ENCODE peak calls at places on chromosomes 6 and 20, in eight cellular contexts. D is posterior cingulate gyrus; U is hippocampal formation; R is activated naive CD4-positive, alpha-beta T cell; P is astrocyte of the cerebellum; K is fibroblast of pulmonary artery; W is EL; Q is T47D. X is an unnamed sample.

GRCh38 chr20:33211817-33212424 is 5.2 kb upstream of the BPIFA3 start:
- DNase-seq in R (no peak), K (peak), P (peak), W (peak), Q (peak), U (no peak), D (peak), X (peak)

GRCh38 chr6:87663434-87663833 is 38.6 kb downstream of the AKIRIN2 start:
- DNase-seq in U (no peak), P (no peak), Q (no peak), R (no peak), D (no peak), W (no peak), K (no peak), X (no peak)

GRCh38 chr20:63740070-63740500 is 509 bp downstream of the SLC2A4RG start:
- DNase-seq in W (peak), Q (peak), R (no peak), D (peak), K (peak), P (no peak), U (no peak), X (no peak)

GRCh38 chr6:47160702-47161101 is 118.6 kb upstream of the ADGRF1 start:
- DNase-seq in R (no peak), P (no peak), W (no peak), K (no peak), Q (no peak), D (no peak), U (no peak), X (no peak)

GRCh38 chr20:62040933-62041332 is 24.7 kb downstream of the TAF4 start:
- DNase-seq in R (no peak), K (no peak), W (no peak), U (no peak), P (no peak), D (no peak), Q (no peak), X (no peak)

GRCh38 chr6:26520088-26520839 is 17.9 kb upstream of the HMGN4 start:
- DNase-seq in W (no peak), K (no peak), D (peak), Q (no peak), U (no peak), R (no peak), P (no peak), X (no peak)

GRCh38 chr6:165649701-165650137 is 13.3 kb downstream of the PDE10A start:
- DNase-seq in W (no peak), Q (no peak), U (no peak), K (peak), R (no peak), P (peak), D (no peak), X (no peak)

GRCh38 chr20:33120934-33121333 is 41.5 kb downstream of the BPIFB4 start:
- DNase-seq in R (no peak), W (no peak), Q (no peak), K (no peak), D (no peak), U (no peak), P (no peak), X (no peak)

GRCh38 chr20:17541596-17541995 is 10.4 kb upstream of the BFSP1 start:
- DNase-seq in U (no peak), R (no peak), Q (no peak), K (no peak), P (no peak), D (no peak), W (no peak), X (no peak)

GRCh38 chr20:32216396-32217142 is 8.9 kb downstream of the POFUT1 start:
- DNase-seq in Q (no peak), D (no peak), W (no peak), U (no peak), R (no peak), K (no peak), P (no peak), X (no peak)

GRCh38 chr20:59835057-59835447 is 98.4 kb downstream of the SYCP2 start:
- DNase-seq in K (no peak), D (no peak), U (no peak), W (no peak), Q (no peak), P (peak), R (no peak), X (no peak)

GRCh38 chr6:82083646-82084045 is 163.9 kb downstream of the IBTK start:
- DNase-seq in P (no peak), K (no peak), W (peak), R (no peak), Q (no peak), U (no peak), D (no peak), X (no peak)

GRCh38 chr20:45346291-45346718 is 1.9 kb downstream of the SDC4 start:
- DNase-seq in Q (no peak), K (no peak), U (no peak), P (no peak), D (no peak), R (no peak), W (no peak), X (no peak)

GRCh38 chr20:44732327-44732726 is 13.3 kb upstream of the KCNK15 start:
- DNase-seq in D (no peak), Q (no peak), W (no peak), K (no peak), U (no peak), P (no peak), R (no peak), X (no peak)

GRCh38 chr20:35010405-35011192 is 54.9 kb downstream of the MYH7B start:
- DNase-seq in D (no peak), W (no peak), Q (no peak), R (no peak), U (no peak), K (no peak), P (no peak), X (no peak)

GRCh38 chr20:46123482-46124245 is 5.5 kb downstream of the CD40 start:
- DNase-seq in P (no peak), Q (no peak), D (no peak), K (no peak), R (no peak), W (no peak), U (no peak), X (no peak)

GRCh38 chr6:154156135-154156948 is 117.3 kb downstream of the OPRM1 start:
- DNase-seq in Q (peak), W (peak), R (peak), P (no peak), D (no peak), U (peak), K (peak), X (no peak)

GRCh38 chr6:158939255-158940170 is 60.5 kb downstream of the RSPH3 start:
- DNase-seq in W (peak), D (no peak), P (no peak), Q (no peak), R (no peak), U (no peak), K (no peak), X (no peak)

GRCh38 chr6:25494469-25494868 is 157.5 kb upstream of the SCGN start:
- DNase-seq in K (no peak), Q (no peak), P (no peak), D (no peak), W (no peak), R (no peak), U (no peak), X (no peak)

GRCh38 chr20:17372831-17373440 is 146.1 kb downstream of the PCSK2 start:
- DNase-seq in P (no peak), D (no peak), Q (no peak), U (no peak), R (no peak), W (no peak), K (no peak), X (no peak)

GRCh38 chr6:122652431-122652830 is 42.2 kb downstream of the PKIB start:
- DNase-seq in Q (peak), R (no peak), P (no peak), K (no peak), U (no peak), W (no peak), D (no peak), X (no peak)

GRCh38 chr20:63264519-63264918 is 8.1 kb upstream of the ARFGAP1 start:
- DNase-seq in R (no peak), W (no peak), D (no peak), P (no peak), K (no peak), Q (no peak), U (no peak), X (no peak)

GRCh38 chr20:15342987-15343639 is 1005.7 kb upstream of the FLRT3 start:
- DNase-seq in K (no peak), D (no peak), R (no peak), U (no peak), P (no peak), W (no peak), Q (no peak), X (no peak)

GRCh38 chr6:26053929-26054658 is 33.1 kb upstream of the HFE start:
- DNase-seq in R (no peak), Q (peak), U (no peak), P (no peak), D (no peak), K (no peak), W (no peak), X (no peak)

GRCh38 chr6:1479601-1480236 is 90.3 kb downstream of the FOXF2 start:
- DNase-seq in U (no peak), D (no peak), R (no peak), Q (no peak), P (no peak), K (no peak), W (no peak), X (no peak)

GRCh38 chr20:61949714-61950630 is 115.7 kb downstream of the TAF4 start:
- DNase-seq in U (no peak), W (no peak), D (peak), P (no peak), K (no peak), Q (no peak), R (no peak), X (no peak)

GRCh38 chr6:5566718-5567117 is 305.4 kb downstream of the FARS2 start:
- DNase-seq in R (no peak), W (no peak), D (no peak), P (no peak), U (no peak), Q (no peak), K (no peak), X (no peak)

GRCh38 chr6:146944809-146945208 is 259.4 kb upstream of the STXBP5 start:
- DNase-seq in U (no peak), P (no peak), R (no peak), Q (no peak), K (no peak), W (no peak), D (no peak), X (no peak)

GRCh38 chr6:16519265-16520242 is 241.7 kb downstream of the ATXN1 start:
- DNase-seq in P (no peak), U (no peak), K (peak), D (no peak), W (no peak), R (no peak), Q (no peak), X (no peak)

GRCh38 chr6:108902389-108902792 is 54.2 kb downstream of the ARMC2 start:
- DNase-seq in K (peak), P (no peak), U (no peak), R (no peak), Q (no peak), W (peak), D (no peak), X (no peak)

GRCh38 chr6:158703840-158704822 is 54.3 kb downstream of the SYTL3 start:
- DNase-seq in K (peak), P (no peak), R (peak), Q (peak), D (peak), U (peak), W (peak), X (no peak)